ENCODE peak calls at places on chromosome 5, in seven cellular contexts. J is HCT116, I is K562, H is HepG2, U is SK-N-SH, L is H1, P is GM12878. E is an unnamed sample.

GRCh38 chr5:27080147-27080546 is 41.8 kb upstream of the CDH9 start:
- DNase-seq in I (no peak), H (no peak), P (no peak), J (no peak), U (no peak), L (no peak), E (no peak)

GRCh38 chr5:29518176-29518575 is 1675.3 kb upstream of the CDH6 start:
- DNase-seq in J (no peak), L (no peak), H (no peak), I (no peak), P (no peak), U (no peak), E (no peak)

GRCh38 chr5:61827445-61827975 is 478.5 kb upstream of the KIF2A start:
- DNase-seq in H (no peak), L (no peak), J (no peak), P (no peak), I (no peak), U (no peak), E (no peak)

GRCh38 chr5:144484124-144484897 is 313.6 kb downstream of the KCTD16 start:
- DNase-seq in I (no peak), J (no peak), H (no peak), U (no peak), P (no peak), L (no peak), E (no peak)

GRCh38 chr5:110923971-110924370 is 147.5 kb upstream of the TSLP start:
- DNase-seq in J (no peak), L (no peak), H (no peak), P (no peak), U (no peak), I (no peak), E (no peak)

GRCh38 chr5:142422426-142422825 is 97.6 kb upstream of the SPRY4 start:
- DNase-seq in I (no peak), P (no peak), J (no peak), L (no peak), H (no peak), U (no peak), E (no peak)

GRCh38 chr5:156169495-156169894 is 157.5 kb upstream of the SGCD start:
- DNase-seq in L (no peak), J (no peak), P (no peak), U (no peak), I (no peak), H (no peak), E (no peak)

GRCh38 chr5:42570946-42571625 is 147.8 kb downstream of the GHR start:
- DNase-seq in L (no peak), I (no peak), H (no peak), J (no peak), U (no peak), P (no peak), E (no peak)

GRCh38 chr5:88683506-88684135 is 199.4 kb downstream of the MEF2C start:
- DNase-seq in L (peak), I (peak), H (peak), P (no peak), J (no peak), U (peak), E (peak)

GRCh38 chr5:34587355-34588241 is 68.5 kb upstream of the RAI14 start:
- DNase-seq in U (no peak), J (no peak), L (no peak), P (peak), I (peak), H (peak), E (no peak)

GRCh38 chr5:152437861-152438260 is 32.8 kb upstream of the NMUR2 start:
- DNase-seq in H (no peak), I (no peak), J (no peak), U (no peak), P (no peak), L (no peak), E (no peak)

GRCh38 chr5:36298546-36298945 is 3.2 kb downstream of the RANBP3L start:
- DNase-seq in H (no peak), L (no peak), J (no peak), I (no peak), U (no peak), P (no peak), E (no peak)

GRCh38 chr5:61330879-61331406 is 1.1 kb upstream of the ZSWIM6 start:
- DNase-seq in P (no peak), I (peak), U (peak), L (peak), J (no peak), H (peak), E (peak)

GRCh38 chr5:122180863-122181519 is 51.6 kb downstream of the ZNF474 start:
- DNase-seq in U (no peak), L (no peak), P (no peak), J (no peak), I (no peak), H (no peak), E (no peak)

GRCh38 chr5:149466457-149466972 is 84.7 kb downstream of the CSNK1A1 start:
- DNase-seq in J (no peak), P (no peak), L (no peak), H (no peak), I (peak), U (no peak), E (no peak)

GRCh38 chr5:132662925-132663770 is 5.2 kb downstream of the IL13 start:
- DNase-seq in I (peak), J (no peak), L (no peak), H (peak), P (peak), U (no peak), E (no peak)

GRCh38 chr5:122142480-122142879 is 13.1 kb downstream of the ZNF474 start:
- DNase-seq in P (no peak), H (no peak), J (no peak), I (peak), U (no peak), L (no peak), E (no peak)

GRCh38 chr5:88143693-88144218 is 124.9 kb downstream of the TMEM161B start:
- DNase-seq in J (no peak), U (no peak), L (no peak), I (no peak), P (no peak), H (no peak), E (no peak)

GRCh38 chr5:172110921-172111873 is 76.8 kb downstream of the STK10 start:
- DNase-seq in J (no peak), P (peak), I (peak), U (peak), H (no peak), L (no peak), E (no peak)

GRCh38 chr5:172503925-172504730 is 49.8 kb upstream of the SH3PXD2B start:
- DNase-seq in P (no peak), U (no peak), H (no peak), L (peak), I (no peak), J (no peak), E (no peak)

GRCh38 chr5:5710471-5710870 is 288.0 kb downstream of the ICE1 start:
- DNase-seq in J (no peak), P (no peak), H (no peak), U (peak), I (no peak), L (no peak), E (no peak)

GRCh38 chr5:51272957-51273356 is 110.3 kb upstream of the ISL1 start:
- DNase-seq in P (no peak), U (no peak), H (no peak), I (no peak), J (no peak), L (no peak), E (no peak)

GRCh38 chr5:28009526-28010025 is 971.2 kb upstream of the CDH9 start:
- DNase-seq in P (no peak), I (no peak), J (no peak), H (no peak), U (no peak), L (no peak), E (no peak)

GRCh38 chr5:108900668-108901067 is 153.0 kb downstream of the FER start:
- DNase-seq in I (no peak), P (no peak), U (no peak), L (no peak), H (peak), J (no peak), E (no peak)

GRCh38 chr5:134051305-134051704 is 46.5 kb upstream of the VDAC1 start:
- DNase-seq in H (no peak), P (no peak), L (no peak), U (no peak), J (no peak), I (no peak), E (no peak)

GRCh38 chr5:91194861-91195460 is 188.2 kb downstream of the ARRDC3 start:
- DNase-seq in P (no peak), J (no peak), U (no peak), L (no peak), I (no peak), H (no peak), E (no peak)

GRCh38 chr5:95554331-95554646 is 488 bp downstream of the SKIC3 start:
- DNase-seq in I (no peak), H (no peak), U (no peak), L (no peak), P (no peak), J (no peak), E (no peak)

GRCh38 chr5:138610468-138611294 is 35.5 kb upstream of the HSPA9 start:
- DNase-seq in L (peak), U (peak), H (no peak), P (no peak), J (no peak), I (peak), E (no peak)

GRCh38 chr5:35687961-35688360 is 70.3 kb downstream of the SPEF2 start:
- DNase-seq in U (no peak), H (no peak), I (no peak), P (no peak), J (no peak), L (no peak), E (no peak)

GRCh38 chr5:64295100-64295499 is 129.5 kb downstream of the RNF180 start:
- DNase-seq in J (no peak), H (no peak), I (no peak), P (no peak), U (no peak), L (no peak), E (no peak)
- TF ChIP-seq JUND in J (no peak), H (no peak), I (no peak), P (no peak), U (no peak), L (no peak), E (no peak)

DNA sequence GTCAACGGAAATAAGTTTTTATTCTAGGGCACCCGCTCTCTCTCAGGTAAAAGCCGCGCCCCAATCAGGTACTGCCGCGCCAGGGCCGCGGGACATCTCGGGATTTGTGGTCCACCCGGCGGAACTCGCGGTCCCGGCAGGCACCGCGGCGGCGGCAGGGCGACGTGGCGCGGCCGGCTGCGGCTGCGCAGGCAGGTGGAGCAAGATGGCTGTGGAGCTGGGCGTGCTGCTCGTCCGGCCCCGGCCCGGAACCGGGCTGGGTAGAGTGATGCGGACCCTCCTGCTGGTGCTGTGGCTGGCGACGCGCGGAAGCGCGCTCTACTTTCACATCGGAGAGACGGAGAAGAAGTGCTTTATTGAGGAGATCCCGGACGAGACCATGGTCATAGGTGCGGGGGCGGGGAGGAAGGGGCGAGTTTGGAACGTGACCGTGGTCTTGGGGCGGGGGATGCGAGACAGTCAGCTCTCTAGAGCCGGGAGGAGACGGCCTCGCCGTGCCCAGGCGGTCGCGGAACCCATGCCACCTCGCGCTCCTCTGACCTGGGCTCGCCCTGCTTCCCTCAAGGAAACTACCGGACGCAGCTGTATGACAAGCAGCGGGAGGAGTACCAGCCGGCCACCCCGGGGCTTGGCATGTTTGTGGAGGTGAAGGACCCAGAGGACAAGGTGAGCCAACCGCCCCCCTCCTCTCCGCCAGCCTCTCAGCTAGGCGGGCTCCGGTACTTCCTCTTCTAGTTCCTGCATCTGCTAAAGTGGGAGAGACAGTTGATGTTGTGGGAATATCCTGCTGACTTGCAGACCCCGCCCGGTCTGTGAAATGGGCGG is at the start of gene TMED9:
- DNase-seq in U (peak), H (peak), L (peak), P (no peak), J (peak), I (peak), E (peak)
- TF ChIP-seq JUND in U (no peak), H (peak), L (no peak), P (no peak), J (no peak), I (peak), E (no peak)

GRCh38 chr5:81717221-81717620 is 33.7 kb downstream of the SSBP2 start:
- DNase-seq in I (no peak), J (no peak), P (no peak), L (no peak), U (no peak), H (no peak), E (no peak)
- TF ChIP-seq JUND in I (no peak), J (no peak), P (no peak), L (no peak), U (no peak), H (no peak), E (no peak)

GRCh38 chr5:53123702-53124101 is 14.1 kb upstream of the MOCS2 start:
- DNase-seq in J (no peak), H (no peak), I (no peak), P (no peak), U (no peak), L (no peak), E (no peak)
- TF ChIP-seq JUND in J (no peak), H (no peak), I (no peak), P (no peak), U (no peak), L (no peak), E (no peak)

GRCh38 chr5:174363934-174364333 is 318.4 kb downstream of the NSG2 start:
- DNase-seq in I (no peak), H (no peak), U (no peak), L (no peak), P (no peak), J (no peak), E (no peak)

GRCh38 chr5:174358276-174358675 is 312.8 kb downstream of the NSG2 start:
- DNase-seq in J (no peak), H (no peak), L (no peak), U (no peak), P (no peak), I (no peak), E (no peak)

GRCh38 chr5:174364676-174365075 is 319.2 kb downstream of the NSG2 start:
- DNase-seq in I (no peak), U (no peak), H (no peak), J (no peak), P (no peak), L (no peak), E (no peak)

GRCh38 chr5:174356536-174356935 is 311.0 kb downstream of the NSG2 start:
- DNase-seq in I (no peak), P (no peak), L (no peak), H (no peak), U (no peak), J (no peak), E (no peak)

DNA sequence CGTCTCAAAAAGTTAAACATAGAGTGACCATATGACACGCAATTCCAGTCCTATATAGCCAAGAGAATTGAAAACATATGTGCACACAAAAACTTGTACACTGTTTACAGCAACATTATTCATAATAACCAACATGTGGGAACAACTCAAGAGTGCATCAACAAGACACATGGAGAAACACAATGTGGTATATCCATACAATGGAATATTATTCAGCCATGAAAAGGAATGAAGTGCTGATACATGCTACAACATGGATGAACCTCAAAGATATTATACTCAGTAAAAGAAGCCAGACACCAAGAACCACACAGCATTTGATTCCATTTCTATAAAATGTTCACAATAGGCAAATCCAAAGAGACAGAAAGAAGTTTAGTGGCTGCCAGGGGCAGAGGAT is 317.0 kb downstream of the NSG2 start:
- DNase-seq in J (no peak), I (no peak), H (no peak), P (no peak), U (no peak), L (no peak), E (no peak)
- TF ChIP-seq JUND in J (no peak), I (no peak), H (no peak), P (no peak), U (no peak), L (no peak), E (no peak)

GRCh38 chr5:66666778-66667177 is 70.6 kb downstream of the MAST4 start:
- DNase-seq in H (no peak), U (no peak), I (peak), J (no peak), P (no peak), L (no peak), E (no peak)
- TF ChIP-seq JUND in H (no peak), U (no peak), I (no peak), J (no peak), P (no peak), L (no peak), E (no peak)

GRCh38 chr5:58069846-58070245 is 390.0 kb downstream of the PLK2 start:
- DNase-seq in I (no peak), H (no peak), U (no peak), L (no peak), J (no peak), P (no peak), E (peak)

GRCh38 chr5:58069016-58069705 is 390.7 kb downstream of the PLK2 start:
- DNase-seq in J (no peak), H (no peak), I (no peak), U (no peak), P (no peak), L (no peak), E (no peak)

GRCh38 chr5:58072202-58072791 is 387.6 kb downstream of the PLK2 start:
- DNase-seq in U (peak), P (no peak), L (no peak), J (no peak), H (no peak), I (no peak), E (no peak)

GRCh38 chr5:58073246-58073645 is 386.6 kb downstream of the PLK2 start:
- DNase-seq in L (no peak), J (no peak), P (no peak), U (no peak), I (no peak), H (no peak), E (no peak)

GRCh38 chr5:58071566-58071965 is 388.3 kb downstream of the PLK2 start:
- DNase-seq in J (no peak), L (no peak), H (no peak), U (no peak), I (peak), P (no peak), E (no peak)
- TF ChIP-seq JUND in J (no peak), L (no peak), H (no peak), U (no peak), I (no peak), P (no peak), E (no peak)

GRCh38 chr5:39225405-39226099 is 6.2 kb upstream of the FYB1 start:
- DNase-seq in P (no peak), J (no peak), H (no peak), U (no peak), I (no peak), L (no peak), E (no peak)

GRCh38 chr5:39224196-39224754 is 4.9 kb upstream of the FYB1 start:
- DNase-seq in I (peak), U (no peak), J (no peak), L (no peak), H (no peak), P (no peak), E (no peak)

GRCh38 chr5:39226558-39226957 is 7.2 kb upstream of the FYB1 start:
- DNase-seq in U (no peak), P (no peak), H (no peak), L (no peak), I (no peak), J (no peak), E (no peak)

GRCh38 chr5:39226100-39226451 is 6.7 kb upstream of the FYB1 start:
- DNase-seq in I (no peak), P (no peak), H (no peak), J (no peak), L (no peak), U (no peak), E (peak)

DNA sequence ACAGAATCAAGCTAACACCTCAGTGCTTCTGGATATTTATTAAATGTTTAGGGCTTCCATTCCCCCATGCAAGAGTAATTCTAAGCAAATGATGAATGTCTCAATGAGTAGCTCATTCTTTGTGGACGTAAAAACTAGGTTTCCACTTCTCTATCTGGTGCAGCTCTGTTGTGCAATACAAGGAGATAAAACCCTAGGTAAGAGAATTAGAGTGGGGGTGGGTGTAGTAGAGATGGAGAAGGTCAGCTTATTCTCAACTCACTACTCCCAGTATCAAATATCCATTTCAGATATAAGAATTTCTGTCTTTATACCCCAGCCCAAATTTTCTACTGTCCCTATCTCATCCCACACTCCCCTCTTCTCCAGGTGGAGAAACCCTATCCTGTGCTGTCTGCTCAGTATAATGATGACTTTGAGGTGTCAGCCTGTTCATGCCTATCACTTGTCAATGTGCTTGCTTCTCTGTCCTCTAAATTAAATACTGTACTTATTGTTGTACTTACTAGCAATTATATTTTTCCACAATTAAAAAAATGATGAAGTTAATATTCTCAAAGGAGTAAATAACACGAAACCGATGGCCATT is 4.3 kb upstream of the FYB1 start:
- DNase-seq in L (no peak), P (no peak), U (no peak), H (no peak), J (no peak), I (no peak), E (no peak)
- TF ChIP-seq JUND in L (no peak), P (no peak), U (no peak), H (no peak), J (no peak), I (no peak), E (no peak)

GRCh38 chr5:39381376-39381775 is 17.1 kb upstream of the C9 start:
- DNase-seq in H (no peak), J (no peak), P (no peak), I (peak), L (no peak), U (no peak), E (no peak)

GRCh38 chr5:39371367-39371635 is 7.0 kb upstream of the C9 start:
- DNase-seq in L (no peak), H (no peak), J (no peak), I (peak), P (no peak), U (no peak), E (no peak)

GRCh38 chr5:39373797-39374196 is 9.5 kb upstream of the C9 start:
- DNase-seq in U (no peak), J (no peak), L (no peak), H (no peak), P (no peak), I (no peak), E (no peak)

GRCh38 chr5:39379683-39380082 is 15.4 kb upstream of the C9 start:
- DNase-seq in J (no peak), P (no peak), I (no peak), H (no peak), L (no peak), U (no peak), E (no peak)

DNA sequence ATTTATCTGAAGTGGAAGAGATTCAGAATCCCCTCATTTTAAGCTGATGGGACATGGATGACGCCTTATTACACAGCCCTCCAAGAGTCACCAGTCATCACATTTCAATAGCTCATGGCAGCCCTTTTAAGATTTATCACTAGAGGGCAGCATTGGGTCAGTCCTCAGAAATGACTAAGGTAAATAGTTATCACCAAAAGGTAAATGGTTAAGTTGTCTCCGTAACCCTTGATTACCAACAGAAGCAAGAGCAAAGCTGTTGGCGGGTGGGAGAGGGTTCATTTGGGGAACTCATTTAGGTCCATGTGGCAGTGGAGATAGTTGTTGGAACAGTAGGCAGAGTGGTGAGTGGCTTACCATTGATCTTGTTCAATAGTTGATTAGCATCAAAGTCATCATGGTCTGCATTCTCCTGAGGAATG is 12.0 kb upstream of the C9 start:
- DNase-seq in J (peak), H (peak), I (peak), U (peak), L (peak), P (no peak), E (peak)
- TF ChIP-seq JUND in J (no peak), H (no peak), I (no peak), U (no peak), L (peak), P (no peak), E (no peak)

E was measured in T47D.